ENCODE peak calls at places on chromosomes 2 and 18, in eight cellular contexts. X is activated naive CD4-positive, alpha-beta T cell treated with anti-CD3 and anti-CD28 coated beads, Interleukin-2, amount 10 ng/mL, durations not matched to agents 7 days and 5 days; A is activated CD4-positive, alpha-beta T cell treated with anti-CD3 and anti-CD28 coated beads, Interleukin-2, amount 10 ng/mL, durations not matched to agents 7 days and 5 days; Q is KBM-7; M is AML-193; Y is left cardiac atrium; B is SHP77 treated with DMSO at 0.1 percent for 48 hours; I is activated T-helper 9 cell treated with anti-CD3 and anti-CD28 coated beads, Interleukin-2, amount 50 U/mL, for 16 hours. C is an unnamed sample.

GRCh38 chr2:231714639-231715498 is 6.5 kb downstream of the PTMA start:
- DNase-seq in X (peak; percentile 88), A (peak; percentile 86), Q (peak; percentile 85), M (peak; percentile 59), Y (peak; percentile 83), B (peak; percentile 68), I (peak; percentile 72), C (peak; percentile 93)

GRCh38 chr2:136214284-136214683 is 96.3 kb upstream of the CXCR4 start:
- DNase-seq in X (no peak), A (no peak), Q (peak; percentile 18), M (peak; percentile 95), Y (no peak), B (no peak), I (no peak), C (no peak)

GRCh38 chr18:42183746-42184145 is 228.7 kb downstream of the PIK3C3 start:
- DNase-seq in X (no peak), A (no peak), Q (no peak), M (no peak), Y (no peak), B (no peak), I (no peak), C (no peak)

GRCh38 chr2:227339098-227339599 is 14.1 kb downstream of the MFF start:
- DNase-seq in X (no peak), A (no peak), Q (no peak), M (no peak), Y (no peak), B (no peak), I (no peak), C (no peak)

GRCh38 chr2:212327171-212327809 is 211.3 kb downstream of the ERBB4 start:
- DNase-seq in X (no peak), A (no peak), Q (no peak), M (no peak), Y (no peak), B (no peak), I (no peak), C (no peak)

GRCh38 chr2:64359176-64359891 is 94.6 kb upstream of the LGALSL start:
- DNase-seq in X (no peak), A (no peak), Q (no peak), M (no peak), Y (no peak), B (no peak), I (no peak), C (no peak)

GRCh38 chr2:23430263-23430662 is 45.3 kb downstream of the KLHL29 start:
- DNase-seq in X (no peak), A (no peak), Q (no peak), M (no peak), Y (no peak), B (no peak), I (no peak), C (no peak)

GRCh38 chr2:43105586-43106562 is 120.5 kb downstream of the ZFP36L2 start:
- DNase-seq in X (no peak), A (no peak), Q (peak; percentile 92), M (peak; percentile 80), Y (no peak), B (no peak), I (no peak), C (no peak)

GRCh38 chr2:9481257-9481922 is 7.0 kb downstream of the IAH1 start:
- DNase-seq in X (no peak), A (no peak), Q (no peak), M (no peak), Y (no peak), B (no peak), I (no peak), C (no peak)

GRCh38 chr2:174035981-174036742 is 71.0 kb upstream of the SP3 start:
- DNase-seq in X (no peak), A (no peak), Q (no peak), M (peak; percentile 69), Y (peak; percentile 50), B (no peak), I (no peak), C (no peak)

GRCh38 chr2:233471291-233472035 is 95.1 kb downstream of the USP40 start:
- DNase-seq in X (no peak), A (no peak), Q (no peak), M (no peak), Y (peak; percentile 4), B (no peak), I (no peak), C (no peak)

GRCh38 chr2:201973316-201973715 is 60.3 kb upstream of the FZD7 start:
- DNase-seq in X (no peak), A (no peak), Q (no peak), M (no peak), Y (no peak), B (no peak), I (no peak), C (no peak)

GRCh38 chr2:10786240-10786982 is 26.2 kb downstream of the PDIA6 start:
- DNase-seq in X (no peak), A (no peak), Q (no peak), M (no peak), Y (no peak), B (no peak), I (no peak), C (no peak)

GRCh38 chr18:13543144-13543543 is 183.2 kb downstream of the FAM210A start:
- DNase-seq in X (no peak), A (no peak), Q (no peak), M (no peak), Y (no peak), B (no peak), I (no peak), C (no peak)

GRCh38 chr2:767440-767839 is 90.2 kb upstream of the TMEM18 start:
- DNase-seq in X (no peak), A (no peak), Q (no peak), M (no peak), Y (no peak), B (no peak), I (no peak), C (no peak)

GRCh38 chr2:123720760-123721159 is 304.3 kb upstream of the CNTNAP5 start:
- DNase-seq in X (no peak), A (no peak), Q (no peak), M (no peak), Y (no peak), B (no peak), I (no peak), C (no peak)

GRCh38 chr18:23228102-23229051 is 93.1 kb downstream of the CABLES1 start:
- DNase-seq in X (peak; percentile 48), A (peak; percentile 49), Q (peak; percentile 41), M (no peak), Y (no peak), B (no peak), I (no peak), C (no peak)

GRCh38 chr2:54042341-54042740 is 71.5 kb upstream of the PSME4 start:
- DNase-seq in X (no peak), A (no peak), Q (no peak), M (no peak), Y (no peak), B (no peak), I (no peak), C (no peak)

GRCh38 chr2:171318463-171318934 is 115.3 kb downstream of the METTL8 start:
- DNase-seq in X (no peak), A (no peak), Q (no peak), M (no peak), Y (no peak), B (no peak), I (no peak), C (no peak)

GRCh38 chr2:174546519-174547506 is 50.8 kb downstream of the WIPF1 start:
- DNase-seq in X (peak; percentile 66), A (peak; percentile 65), Q (peak; percentile 57), M (peak; percentile 52), Y (no peak), B (peak; percentile 53), I (no peak), C (peak; percentile 69)

GRCh38 chr2:232888839-232889529 is 18.9 kb downstream of the SNORC start:
- DNase-seq in X (no peak), A (no peak), Q (no peak), M (no peak), Y (no peak), B (no peak), I (no peak), C (peak; percentile 34)

GRCh38 chr2:80302001-80302464 is 2.5 kb downstream of the LRRTM1 start:
- DNase-seq in X (no peak), A (no peak), Q (no peak), M (no peak), Y (no peak), B (no peak), I (no peak), C (no peak)

GRCh38 chr2:185990861-185991525 is 252.4 kb downstream of the FSIP2 start:
- DNase-seq in X (no peak), A (no peak), Q (no peak), M (no peak), Y (no peak), B (no peak), I (no peak), C (no peak)

GRCh38 chr2:47310801-47311560 is 92.0 kb upstream of the MSH2 start:
- DNase-seq in X (no peak), A (no peak), Q (no peak), M (no peak), Y (peak; percentile 34), B (no peak), I (no peak), C (no peak)

GRCh38 chr2:238256594-238257104 is 16.8 kb upstream of the HES6 start:
- DNase-seq in X (peak; percentile 86), A (peak; percentile 79), Q (peak; percentile 93), M (peak; percentile 79), Y (peak; percentile 62), B (peak; percentile 83), I (peak; percentile 53), C (peak; percentile 89)

GRCh38 chr2:25306767-25307368 is 34.9 kb downstream of the DNMT3A start:
- DNase-seq in X (no peak), A (no peak), Q (no peak), M (peak; percentile 19), Y (peak; percentile 64), B (no peak), I (no peak), C (no peak)

C was measured in activated effector memory CD4-positive, alpha-beta T cell treated with anti-CD3 and anti-CD28 coated beads, Interleukin-2, amount 50 U/mL, for 16 hours.